ENCODE peak calls at places on chromosome 11, in eight cellular contexts. I, C, N, Y, G, J, Q and B are unnamed samples.

GRCh38 chr11:70703141-70704052 is 305.1 kb downstream of the CTTN start:
- DNase-seq in I (no peak), N (no peak), Q (no peak), G (no peak), Y (no peak), J (no peak), C (no peak), B (no peak)

GRCh38 chr11:9738700-9739099 is 74.8 kb downstream of the SWAP70 start:
- DNase-seq in J (no peak), Y (no peak), N (no peak), G (no peak), Q (no peak), C (no peak), I (no peak), B (no peak)

GRCh38 chr11:71255323-71255722 is 2.9 kb upstream of the SHANK2 start:
- DNase-seq in Y (no peak), Q (no peak), J (no peak), N (no peak), I (no peak), C (no peak), G (no peak), B (no peak)

GRCh38 chr11:35389112-35389511 is 30.2 kb downstream of the SLC1A2 start:
- DNase-seq in Y (no peak), J (no peak), G (no peak), I (no peak), C (no peak), N (no peak), Q (no peak), B (no peak)

GRCh38 chr11:114612686-114613085 is 17.1 kb upstream of the NXPE4 start:
- DNase-seq in C (no peak), J (peak; percentile 0), Q (no peak), N (no peak), I (no peak), G (no peak), Y (no peak), B (no peak)

GRCh38 chr11:112085822-112086421 is 634 bp downstream of the TIMM8B start:
- DNase-seq in Y (peak; percentile 33), N (no peak), J (peak; percentile 6), Q (peak; percentile 2), C (no peak), I (peak; percentile 17), G (no peak), B (peak; percentile 13)

GRCh38 chr11:2453436-2453835 is 8.6 kb downstream of the KCNQ1 start:
- DNase-seq in I (no peak), Q (no peak), N (no peak), C (no peak), Y (no peak), G (peak; percentile 38), J (no peak), B (no peak)

GRCh38 chr11:1932681-1933080 is 13.2 kb downstream of the TNNT3 start:
- DNase-seq in I (no peak), N (no peak), G (no peak), J (no peak), Q (no peak), C (no peak), Y (no peak), B (no peak)

GRCh38 chr11:65780770-65781151 is at the start of gene AP5B1:
- DNase-seq in Q (peak; percentile 75), J (peak; percentile 65), Y (peak; percentile 51), I (peak; percentile 41), G (peak; percentile 81), N (peak; percentile 72), C (no peak), B (peak; percentile 54)

GRCh38 chr11:71336996-71337772 is 84.8 kb upstream of the SHANK2 start:
- DNase-seq in Y (no peak), C (no peak), G (peak; percentile 17), Q (no peak), I (no peak), N (no peak), J (no peak), B (no peak)

DNA sequence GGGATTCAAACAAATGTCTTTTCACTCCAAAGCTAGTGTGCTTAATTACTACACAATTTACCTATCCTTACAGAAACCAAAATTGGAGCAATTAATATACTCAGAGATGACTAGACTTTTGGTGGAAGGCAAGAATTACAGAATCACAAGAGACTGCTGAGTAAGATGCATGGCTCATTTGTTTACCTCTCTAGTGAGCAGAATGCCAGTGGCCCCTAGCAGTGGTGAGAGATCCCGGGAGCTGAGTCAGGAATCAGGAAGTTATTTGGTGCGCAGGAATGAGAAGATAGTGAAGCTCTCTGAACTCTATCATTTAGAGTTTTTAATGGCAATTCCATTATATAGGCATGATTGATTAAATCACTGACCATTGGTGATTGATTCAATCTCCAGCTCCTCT is 188.9 kb upstream of the SESN3 start:
- DNase-seq in J (no peak), Y (peak; percentile 73), I (peak; percentile 67), Q (no peak), C (no peak), N (no peak), G (no peak), B (no peak)
- H3K4me3 ChIP-seq in J (no peak overlapping the region), Y (no peak overlapping the region), I (no peak overlapping the region), Q (no peak overlapping the region), C (no peak overlapping the region), N (no peak overlapping the region), G (no peak overlapping the region), B (no peak overlapping the region)

DNA sequence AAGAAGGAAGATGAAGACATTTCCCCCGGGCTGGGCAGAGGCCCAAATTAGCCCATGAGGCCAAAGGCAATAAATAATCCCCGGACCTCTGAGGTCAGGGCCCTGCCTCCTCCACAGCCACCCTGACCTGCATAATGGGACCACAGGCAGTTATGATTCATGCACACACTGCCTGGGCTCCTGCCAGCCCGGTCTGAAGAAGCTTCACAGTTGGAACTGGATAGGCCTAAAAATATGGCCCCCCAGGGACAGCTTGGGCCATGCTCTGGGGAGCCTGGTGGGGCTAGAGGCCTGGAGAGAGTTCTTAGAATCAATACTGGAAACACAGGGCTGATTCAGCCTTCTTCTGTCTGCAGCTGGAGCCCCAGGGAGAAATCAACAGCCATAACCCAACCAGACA is 112.7 kb upstream of the CADM1 start:
- DNase-seq in I (peak; percentile 90), J (no peak), N (peak; percentile 54), Y (peak; percentile 53), Q (no peak), C (no peak), G (no peak), B (no peak)
- H3K4me1 ChIP-seq in I (peaks cover 18% of the 10 kb centered on the region), J (no peaks in the 10 kb centered on the region), N (peaks cover 20% of the 10 kb centered on the region), Y (peaks cover 21% of the 10 kb centered on the region), Q (no peaks in the 10 kb centered on the region), C (peaks cover 9% of the 10 kb centered on the region), G (no peaks in the 10 kb centered on the region), B (peaks cover 10% of the 10 kb centered on the region)

GRCh38 chr11:8382436-8383053 is 118.9 kb upstream of the LMO1 start:
- DNase-seq in Y (peak; percentile 29), N (no peak), C (no peak), I (peak; percentile 33), Q (no peak), G (no peak), J (no peak), B (no peak)

GRCh38 chr11:8381871-8382396 is 118.3 kb upstream of the LMO1 start:
- DNase-seq in N (no peak), G (no peak), Q (no peak), I (no peak), J (no peak), C (no peak), Y (no peak), B (no peak)

GRCh38 chr11:8383227-8383626 is 119.5 kb upstream of the LMO1 start:
- DNase-seq in Y (no peak), G (no peak), I (no peak), Q (no peak), N (no peak), J (no peak), C (no peak), B (no peak)

GRCh38 chr11:8384199-8384821 is 120.6 kb upstream of the LMO1 start:
- DNase-seq in I (no peak), C (no peak), N (no peak), Q (no peak), Y (peak; percentile 65), J (peak; percentile 41), G (no peak), B (no peak)

GRCh38 chr11:8383627-8384026 is 119.9 kb upstream of the LMO1 start:
- DNase-seq in I (no peak), Y (no peak), N (no peak), Q (no peak), G (no peak), J (no peak), C (no peak), B (no peak)
- H3K27ac ChIP-seq in I (no peak overlapping the region), Y (no peak overlapping the region), N (no peak overlapping the region), Q (no peak overlapping the region), G (no peak overlapping the region), J (no peak overlapping the region), C (no peak overlapping the region), B (no peak overlapping the region)

GRCh38 chr11:134017773-134018430 is 51.0 kb upstream of the JAM3 start:
- DNase-seq in G (no peak), I (no peak), Y (no peak), N (no peak), Q (no peak), C (no peak), J (no peak), B (no peak)
- H3K4me3 ChIP-seq in G (no peak overlapping the region), I (no peak overlapping the region), Y (no peak overlapping the region), N (no peak overlapping the region), Q (no peak overlapping the region), C (no peak overlapping the region), J (no peak overlapping the region), B (no peak overlapping the region)

GRCh38 chr11:62540804-62541671 is 5.6 kb downstream of the AHNAK start:
- DNase-seq in Q (no peak), G (peak; percentile 70), Y (no peak), I (peak; percentile 4), C (no peak), J (no peak), N (no peak), B (peak; percentile 44)

GRCh38 chr11:62536301-62536957 is 10.2 kb downstream of the AHNAK start:
- DNase-seq in J (no peak), I (no peak), N (no peak), C (no peak), Q (no peak), Y (no peak), G (no peak), B (no peak)

GRCh38 chr11:62538470-62539237 is 8.0 kb downstream of the AHNAK start:
- DNase-seq in Y (no peak), I (no peak), G (no peak), Q (no peak), C (no peak), J (no peak), N (no peak), B (no peak)

GRCh38 chr11:62542111-62542745 is 4.4 kb downstream of the AHNAK start:
- DNase-seq in Y (no peak), Q (no peak), C (no peak), I (peak; percentile 23), J (no peak), N (no peak), G (no peak), B (no peak)

DNA sequence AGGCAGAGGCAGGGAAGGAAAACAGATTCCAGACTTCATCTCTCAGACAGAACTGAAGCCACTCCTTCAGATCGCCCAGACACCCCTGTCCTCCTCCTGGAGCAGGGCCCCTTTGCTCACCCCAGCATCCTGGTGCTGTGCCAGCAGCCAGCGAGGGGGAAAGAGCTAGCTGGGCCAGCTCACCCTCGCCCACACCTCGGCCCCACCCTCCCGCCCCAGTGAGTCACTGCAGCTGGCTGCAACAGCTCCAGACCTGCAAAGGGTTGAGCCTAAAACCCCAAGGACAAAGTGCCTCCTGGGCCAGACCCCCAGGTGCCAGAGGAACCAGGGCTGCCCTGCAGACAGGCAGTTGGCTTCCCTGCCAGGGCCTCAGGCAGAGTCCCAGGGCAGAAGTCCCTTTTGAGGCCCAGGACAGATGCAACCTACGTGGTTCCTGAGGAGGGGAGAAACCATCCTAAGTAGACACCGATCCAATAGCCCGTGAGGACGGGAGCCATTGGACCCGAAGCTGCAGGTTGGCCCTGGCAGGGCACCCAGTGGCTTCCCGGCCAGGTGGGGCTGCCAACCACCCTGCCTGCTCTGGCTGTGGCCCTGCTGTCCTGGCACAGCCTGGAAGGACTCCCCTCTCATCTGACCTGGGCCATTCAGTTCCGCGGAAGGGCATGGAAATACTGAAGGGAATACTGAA is 7.2 kb downstream of the AHNAK start:
- DNase-seq in Q (peak; percentile 47), G (peak; percentile 85), I (peak; percentile 93), Y (peak; percentile 92), C (no peak), N (peak; percentile 65), J (no peak), B (no peak)
- H3K4me1 ChIP-seq in Q (peaks cover 64% of the 10 kb centered on the region), G (peaks cover 73% of the 10 kb centered on the region), I (peaks cover 52% of the 10 kb centered on the region), Y (peaks cover 15% of the 10 kb centered on the region), C (no peaks in the 10 kb centered on the region), N (peaks cover 84% of the 10 kb centered on the region), J (peaks cover 49% of the 10 kb centered on the region), B (peaks cover 67% of the 10 kb centered on the region)